ENCODE peak calls at places on chromosomes 11 and 22, in nine cellular contexts. N is T follicular helper cell; F is GM03348; C is stimulated activated CD4-positive, alpha-beta T cell treated with anti-CD3 and anti-CD28 coated beads, Interleukin-12 subunit alpha, Interleukin-12 subunit beta, amount 100 ng/mL, for 24 hours; H is GM20000; Q is NCI-H510A; V is amniotic epithelial cell; T is iPS-NIHi11; U is Calu3. A is an unnamed sample.

GRCh38 chr22:48661984-48662383 is 1165.7 kb downstream of the BRD1 start:
- DNase-seq in V (no peak), T (no peak), Q (no peak), C (no peak), F (no peak), U (no peak), N (no peak), H (no peak), A (no peak)

GRCh38 chr22:49583886-49584505 is 243.7 kb downstream of the BRD1 start:
- DNase-seq in T (no peak), V (no peak), U (no peak), Q (no peak), H (no peak), C (no peak), N (no peak), F (no peak), A (no peak)

GRCh38 chr11:86182976-86183584 is 61.5 kb upstream of the EED start:
- DNase-seq in H (no peak), F (no peak), N (no peak), U (peak; percentile 69), Q (no peak), V (peak; percentile 65), C (peak; percentile 77), T (peak; percentile 29), A (no peak)

GRCh38 chr11:978781-979180 is 53.1 kb downstream of the AP2A2 start:
- DNase-seq in U (no peak), C (no peak), T (no peak), Q (no peak), F (no peak), N (no peak), V (no peak), H (no peak), A (no peak)

GRCh38 chr11:102603091-102603490 is 22.0 kb downstream of the MMP20 start:
- DNase-seq in F (peak; percentile 24), Q (no peak), V (peak; percentile 79), H (no peak), N (no peak), C (no peak), U (peak; percentile 57), T (no peak), A (no peak)

GRCh38 chr11:69166186-69167115 is 10.7 kb downstream of the SMIM38 start:
- DNase-seq in T (peak; percentile 66), Q (no peak), F (peak; percentile 93), V (peak; percentile 73), N (no peak), U (peak; percentile 68), H (peak; percentile 89), C (peak; percentile 47), A (no peak)

GRCh38 chr22:49053574-49053973 is 774.1 kb downstream of the BRD1 start:
- DNase-seq in N (no peak), F (no peak), H (no peak), Q (no peak), T (no peak), V (no peak), C (no peak), U (no peak), A (no peak)

GRCh38 chr11:20397281-20397680 is 9.8 kb downstream of the PRMT3 start:
- DNase-seq in Q (peak; percentile 9), V (peak; percentile 64), H (peak; percentile 35), C (no peak), F (peak; percentile 61), N (no peak), U (peak; percentile 11), T (peak; percentile 30), A (no peak)

GRCh38 chr11:24181395-24182047 is 315.3 kb upstream of the LUZP2 start:
- DNase-seq in U (no peak), V (no peak), C (no peak), H (no peak), Q (no peak), F (no peak), N (no peak), T (no peak), A (no peak)

GRCh38 chr11:33413296-33413695 is 156.1 kb downstream of the HIPK3 start:
- DNase-seq in H (no peak), F (peak; percentile 24), N (no peak), T (no peak), V (no peak), Q (no peak), U (no peak), C (no peak), A (no peak)